ENCODE peak calls at places on chromosomes 6 and 20, in six cellular contexts. One of them, this sample, is unnamed. For H3K27me3 and H3K4me1, the result is how much of the 10 kb centered on the place peaks cover.

GRCh38 chr20:62165762-62166399 is 16.9 kb upstream of the MTG2 start:
- DNase-seq in esophagus muscularis mucosa: no peak
- DNase-seq in breast epithelium: no peak
- DNase-seq in K562: no peak
- DNase-seq in spleen: peak
- DNase-seq in lower lobe of right lung: no peak
- DNase-seq in this sample: peak

GRCh38 chr20:34445177-34446065 is 70.8 kb upstream of the DYNLRB1 start:
- DNase-seq in esophagus muscularis mucosa: no peak
- DNase-seq in breast epithelium: no peak
- DNase-seq in K562: no peak
- DNase-seq in spleen: no peak
- DNase-seq in lower lobe of right lung: no peak
- DNase-seq in this sample: no peak

GRCh38 chr6:7021306-7021705 is 86.5 kb upstream of the RREB1 start:
- DNase-seq in esophagus muscularis mucosa: no peak
- DNase-seq in breast epithelium: no peak
- DNase-seq in K562: no peak
- DNase-seq in spleen: no peak
- DNase-seq in lower lobe of right lung: no peak
- DNase-seq in this sample: no peak

GRCh38 chr20:37361336-37361735 is 15.4 kb downstream of the SRC start:
- DNase-seq in esophagus muscularis mucosa: no peak
- DNase-seq in breast epithelium: no peak
- DNase-seq in K562: no peak
- DNase-seq in spleen: peak
- DNase-seq in lower lobe of right lung: no peak
- DNase-seq in this sample: no peak

GRCh38 chr6:122717350-122717749 is 62.2 kb upstream of the FABP7 start:
- DNase-seq in esophagus muscularis mucosa: no peak
- DNase-seq in breast epithelium: no peak
- DNase-seq in K562: no peak
- DNase-seq in spleen: no peak
- DNase-seq in lower lobe of right lung: no peak
- DNase-seq in this sample: peak

GRCh38 chr6:31187780-31188194 is 17.3 kb upstream of the POU5F1 start:
- DNase-seq in esophagus muscularis mucosa: no peak
- DNase-seq in breast epithelium: no peak
- DNase-seq in K562: no peak
- DNase-seq in spleen: no peak
- DNase-seq in lower lobe of right lung: no peak
- DNase-seq in this sample: no peak

GRCh38 chr6:37717836-37718251 is 20.2 kb upstream of the MDGA1 start:
- DNase-seq in esophagus muscularis mucosa: no peak
- DNase-seq in breast epithelium: no peak
- DNase-seq in K562: no peak
- DNase-seq in spleen: no peak
- DNase-seq in lower lobe of right lung: no peak
- DNase-seq in this sample: no peak

GRCh38 chr6:14713008-14713452 is 532.8 kb upstream of the JARID2 start:
- DNase-seq in esophagus muscularis mucosa: no peak
- DNase-seq in breast epithelium: no peak
- DNase-seq in K562: no peak
- DNase-seq in spleen: no peak
- DNase-seq in lower lobe of right lung: no peak
- DNase-seq in this sample: no peak

GRCh38 chr6:34243131-34243771 is 5.6 kb downstream of the SMIM29 start:
- DNase-seq in esophagus muscularis mucosa: no peak
- DNase-seq in breast epithelium: peak
- DNase-seq in K562: no peak
- DNase-seq in spleen: no peak
- DNase-seq in lower lobe of right lung: peak
- DNase-seq in this sample: no peak

GRCh38 chr20:59428441-59429205 is 128.2 kb downstream of the EDN3 start:
- DNase-seq in esophagus muscularis mucosa: no peak
- DNase-seq in breast epithelium: no peak
- DNase-seq in K562: no peak
- DNase-seq in spleen: no peak
- DNase-seq in lower lobe of right lung: no peak
- DNase-seq in this sample: peak

GRCh38 chr6:166775180-166775922 is 148.3 kb upstream of the RPS6KA2 start:
- DNase-seq in esophagus muscularis mucosa: no peak
- DNase-seq in breast epithelium: no peak
- DNase-seq in K562: peak
- DNase-seq in spleen: no peak
- DNase-seq in lower lobe of right lung: peak
- DNase-seq in this sample: peak

GRCh38 chr6:106496791-106497190 is 132.5 kb downstream of the RTN4IP1 start:
- DNase-seq in esophagus muscularis mucosa: no peak
- DNase-seq in breast epithelium: no peak
- DNase-seq in K562: no peak
- DNase-seq in spleen: no peak
- DNase-seq in lower lobe of right lung: peak
- DNase-seq in this sample: no peak

GRCh38 chr6:113529191-113529590 is 328.0 kb upstream of the MARCKS start:
- DNase-seq in esophagus muscularis mucosa: no peak
- DNase-seq in breast epithelium: no peak
- DNase-seq in K562: no peak
- DNase-seq in spleen: no peak
- DNase-seq in lower lobe of right lung: no peak
- DNase-seq in this sample: no peak

GRCh38 chr6:73566954-73567591 is 46.2 kb upstream of the EEF1A1 start:
- DNase-seq in esophagus muscularis mucosa: peak
- DNase-seq in breast epithelium: no peak
- DNase-seq in K562: peak
- DNase-seq in spleen: no peak
- DNase-seq in lower lobe of right lung: peak
- DNase-seq in this sample: peak

GRCh38 chr20:10447028-10447427 is 11.9 kb downstream of the SLX4IP start:
- DNase-seq in esophagus muscularis mucosa: no peak
- DNase-seq in breast epithelium: no peak
- DNase-seq in K562: peak
- DNase-seq in spleen: no peak
- DNase-seq in lower lobe of right lung: no peak
- DNase-seq in this sample: peak

GRCh38 chr20:50126662-50127061 is 13.7 kb upstream of the UBE2V1 start:
- DNase-seq in esophagus muscularis mucosa: no peak
- DNase-seq in breast epithelium: no peak
- DNase-seq in K562: no peak
- DNase-seq in spleen: peak
- DNase-seq in lower lobe of right lung: peak
- DNase-seq in this sample: no peak

GRCh38 chr6:121434037-121434770 is 1.2 kb upstream of the GJA1 start:
- DNase-seq in esophagus muscularis mucosa: no peak
- DNase-seq in breast epithelium: no peak
- DNase-seq in K562: no peak
- DNase-seq in spleen: no peak
- DNase-seq in lower lobe of right lung: no peak
- DNase-seq in this sample: no peak

GRCh38 chr6:134182528-134182927 is 130.1 kb upstream of the SLC2A12 start:
- DNase-seq in esophagus muscularis mucosa: peak
- DNase-seq in breast epithelium: no peak
- DNase-seq in K562: no peak
- DNase-seq in spleen: no peak
- DNase-seq in lower lobe of right lung: no peak
- DNase-seq in this sample: peak

GRCh38 chr6:134177753-134178229 is 125.4 kb upstream of the SLC2A12 start:
- DNase-seq in esophagus muscularis mucosa: peak
- DNase-seq in breast epithelium: no peak
- DNase-seq in K562: no peak
- DNase-seq in spleen: no peak
- DNase-seq in lower lobe of right lung: no peak
- DNase-seq in this sample: no peak

GRCh38 chr20:25090492-25091429 is 8.8 kb upstream of the VSX1 start:
- DNase-seq in esophagus muscularis mucosa: no peak
- DNase-seq in breast epithelium: no peak
- DNase-seq in K562: no peak
- DNase-seq in spleen: peak
- DNase-seq in lower lobe of right lung: no peak
- DNase-seq in this sample: no peak

GRCh38 chr6:23690650-23691049 is 435.4 kb upstream of the NRSN1 start:
- DNase-seq in esophagus muscularis mucosa: no peak
- DNase-seq in breast epithelium: no peak
- DNase-seq in K562: no peak
- DNase-seq in spleen: no peak
- DNase-seq in lower lobe of right lung: no peak
- DNase-seq in this sample: no peak

GRCh38 chr6:157599191-157599590 is 218.2 kb downstream of the ZDHHC14 start:
- DNase-seq in esophagus muscularis mucosa: no peak
- DNase-seq in breast epithelium: no peak
- DNase-seq in K562: no peak
- DNase-seq in spleen: peak
- DNase-seq in lower lobe of right lung: no peak
- DNase-seq in this sample: no peak

GRCh38 chr20:54618412-54618811 is 143.0 kb downstream of the DOK5 start:
- DNase-seq in esophagus muscularis mucosa: no peak
- DNase-seq in breast epithelium: no peak
- DNase-seq in K562: no peak
- DNase-seq in spleen: no peak
- DNase-seq in lower lobe of right lung: no peak
- DNase-seq in this sample: no peak

GRCh38 chr6:170442596-170442995 is 110.5 kb downstream of the PSMB1 start:
- DNase-seq in esophagus muscularis mucosa: no peak
- DNase-seq in breast epithelium: no peak
- DNase-seq in K562: no peak
- DNase-seq in spleen: no peak
- DNase-seq in lower lobe of right lung: no peak
- DNase-seq in this sample: no peak

GRCh38 chr20:6709865-6710595 is 57.5 kb upstream of the BMP2 start:
- DNase-seq in esophagus muscularis mucosa: no peak
- DNase-seq in breast epithelium: no peak
- DNase-seq in K562: no peak
- DNase-seq in spleen: no peak
- DNase-seq in lower lobe of right lung: no peak
- DNase-seq in this sample: no peak

GRCh38 chr6:75402296-75402695 is 91.3 kb downstream of the FILIP1 start:
- DNase-seq in esophagus muscularis mucosa: no peak
- DNase-seq in breast epithelium: no peak
- DNase-seq in K562: no peak
- DNase-seq in spleen: no peak
- DNase-seq in lower lobe of right lung: no peak
- DNase-seq in this sample: no peak

GRCh38 chr6:88650979-88651378 is 312.4 kb downstream of the RNGTT start:
- DNase-seq in esophagus muscularis mucosa: no peak
- DNase-seq in breast epithelium: no peak
- DNase-seq in K562: no peak
- DNase-seq in spleen: no peak
- DNase-seq in lower lobe of right lung: no peak
- DNase-seq in this sample: no peak

GRCh38 chr6:137016366-137016765 is 28.4 kb downstream of the IL20RA start:
- DNase-seq in esophagus muscularis mucosa: no peak
- DNase-seq in breast epithelium: no peak
- DNase-seq in K562: no peak
- DNase-seq in spleen: no peak
- DNase-seq in lower lobe of right lung: no peak
- DNase-seq in this sample: no peak

GRCh38 chr20:37902504-37903313 is at the start of gene VSTM2L:
- DNase-seq in esophagus muscularis mucosa: no peak
- DNase-seq in breast epithelium: no peak
- DNase-seq in K562: peak
- DNase-seq in spleen: peak
- DNase-seq in lower lobe of right lung: no peak
- DNase-seq in this sample: peak

GRCh38 chr6:39128106-39128505 is 13.1 kb upstream of the SAYSD1 start:
- DNase-seq in esophagus muscularis mucosa: no peak
- DNase-seq in breast epithelium: no peak
- DNase-seq in K562: no peak
- DNase-seq in spleen: no peak
- DNase-seq in lower lobe of right lung: no peak
- DNase-seq in this sample: no peak

GRCh38 chr6:97591955-97592354 is 308.9 kb upstream of the MMS22L start:
- DNase-seq in esophagus muscularis mucosa: no peak
- DNase-seq in breast epithelium: no peak
- DNase-seq in K562: no peak
- DNase-seq in spleen: no peak
- DNase-seq in lower lobe of right lung: no peak
- DNase-seq in this sample: no peak

GRCh38 chr20:41366546-41367392 is at the start of gene EMILIN3:
- DNase-seq in esophagus muscularis mucosa: no peak
- DNase-seq in breast epithelium: no peak
- DNase-seq in K562: no peak
- DNase-seq in spleen: no peak
- DNase-seq in lower lobe of right lung: no peak
- DNase-seq in this sample: peak

GRCh38 chr6:52381249-52381648 is 19.3 kb downstream of the PAQR8 start:
- DNase-seq in esophagus muscularis mucosa: no peak
- DNase-seq in breast epithelium: no peak
- DNase-seq in K562: no peak
- DNase-seq in spleen: no peak
- DNase-seq in lower lobe of right lung: no peak
- DNase-seq in this sample: no peak

GRCh38 chr6:113847435-113847834 is 9.7 kb upstream of the MARCKS start:
- DNase-seq in esophagus muscularis mucosa: no peak
- DNase-seq in breast epithelium: no peak
- DNase-seq in K562: no peak
- DNase-seq in spleen: no peak
- DNase-seq in lower lobe of right lung: no peak
- DNase-seq in this sample: no peak

GRCh38 chr6:111533087-111533784 is 50.2 kb upstream of the REV3L start:
- DNase-seq in esophagus muscularis mucosa: no peak
- DNase-seq in breast epithelium: no peak
- DNase-seq in K562: no peak
- DNase-seq in spleen: no peak
- DNase-seq in lower lobe of right lung: no peak
- DNase-seq in this sample: no peak

GRCh38 chr6:46170357-46171289 is at the start of gene ENPP5:
- DNase-seq in esophagus muscularis mucosa: no peak
- DNase-seq in breast epithelium: peak
- DNase-seq in K562: peak
- DNase-seq in spleen: peak
- DNase-seq in lower lobe of right lung: peak
- DNase-seq in this sample: peak
- H3K4me3 ChIP-seq in esophagus muscularis mucosa: peak
- H3K4me3 ChIP-seq in breast epithelium: peak
- H3K4me3 ChIP-seq in K562: no peak
- H3K4me3 ChIP-seq in spleen: peak
- H3K4me3 ChIP-seq in lower lobe of right lung: peak
- H3K4me3 ChIP-seq in this sample: peak

GRCh38 chr6:68779366-68779765 is 144.3 kb downstream of the ADGRB3 start:
- DNase-seq in esophagus muscularis mucosa: no peak
- DNase-seq in breast epithelium: no peak
- DNase-seq in K562: no peak
- DNase-seq in spleen: no peak
- DNase-seq in lower lobe of right lung: no peak
- DNase-seq in this sample: no peak
- H3K27me3 ChIP-seq in esophagus muscularis mucosa: under half
- H3K27me3 ChIP-seq in breast epithelium: under half
- H3K27me3 ChIP-seq in K562: under half
- H3K27me3 ChIP-seq in spleen: under half
- H3K27me3 ChIP-seq in lower lobe of right lung: under half
- H3K27me3 ChIP-seq in this sample: under half

GRCh38 chr20:64220420-64220819 is 35.1 kb upstream of the PCMTD2 start:
- DNase-seq in esophagus muscularis mucosa: no peak
- DNase-seq in breast epithelium: no peak
- DNase-seq in K562: no peak
- DNase-seq in spleen: no peak
- DNase-seq in lower lobe of right lung: no peak
- DNase-seq in this sample: no peak
- H3K4me1 ChIP-seq in esophagus muscularis mucosa: under half
- H3K4me1 ChIP-seq in breast epithelium: under half
- H3K4me1 ChIP-seq in K562: half or more
- H3K4me1 ChIP-seq in spleen: under half
- H3K4me1 ChIP-seq in lower lobe of right lung: under half
- H3K4me1 ChIP-seq in this sample: under half

GRCh38 chr20:14334306-14334930 is 3.0 kb downstream of the FLRT3 start:
- DNase-seq in esophagus muscularis mucosa: no peak
- DNase-seq in breast epithelium: no peak
- DNase-seq in K562: no peak
- DNase-seq in spleen: no peak
- DNase-seq in lower lobe of right lung: no peak
- DNase-seq in this sample: peak
- H3K4me3 ChIP-seq in esophagus muscularis mucosa: peak
- H3K4me3 ChIP-seq in breast epithelium: no peak
- H3K4me3 ChIP-seq in K562: no peak
- H3K4me3 ChIP-seq in spleen: no peak
- H3K4me3 ChIP-seq in lower lobe of right lung: peak
- H3K4me3 ChIP-seq in this sample: no peak

This sample was measured in A673.